ENCODE peak calls at places on chromosomes 16 and 17, in ten cellular contexts. V, O, B, J, K, S, I, F, A and Z are unnamed samples.

GRCh38 chr17:43701318-43701743 is 39.6 kb upstream of the MEOX1 start:
- DNase-seq in V (no peak), O (peak), B (no peak), J (no peak), K (no peak), S (no peak), I (no peak), F (peak), A (no peak), Z (no peak)

GRCh38 chr17:9436629-9437028 is 139.0 kb downstream of the STX8 start:
- DNase-seq in V (no peak), O (no peak), B (no peak), J (no peak), K (no peak), S (no peak), I (no peak), F (no peak), A (no peak), Z (no peak)

GRCh38 chr17:80414508-80414802 is 512 bp upstream of the ENDOV start:
- DNase-seq in V (no peak), O (no peak), B (no peak), J (no peak), K (peak), S (no peak), I (no peak), F (no peak), A (peak), Z (no peak)

GRCh38 chr17:82632461-82632860 is 15.8 kb downstream of the WDR45B start:
- DNase-seq in V (no peak), O (no peak), B (no peak), J (no peak), K (no peak), S (no peak), I (no peak), F (no peak), A (no peak), Z (no peak)

GRCh38 chr16:81165411-81166097 is 69.4 kb upstream of the GCSH start:
- DNase-seq in V (no peak), O (no peak), B (no peak), J (no peak), K (no peak), S (no peak), I (no peak), F (no peak), A (no peak), Z (no peak)

GRCh38 chr17:41618341-41619161 is 5.8 kb downstream of the KRT17 start:
- DNase-seq in V (no peak), O (no peak), B (no peak), J (no peak), K (no peak), S (no peak), I (no peak), F (no peak), A (no peak), Z (no peak)

GRCh38 chr16:75461575-75461974 is 2.9 kb downstream of the TMEM170A start:
- DNase-seq in V (no peak), O (no peak), B (no peak), J (no peak), K (no peak), S (no peak), I (no peak), F (no peak), A (peak), Z (no peak)

GRCh38 chr17:82960419-82961271 is 118.8 kb upstream of the METRNL start:
- DNase-seq in V (no peak), O (no peak), B (no peak), J (no peak), K (no peak), S (no peak), I (no peak), F (no peak), A (no peak), Z (no peak)

GRCh38 chr17:30920683-30921543 is 832 bp upstream of the ADAP2 start:
- DNase-seq in V (no peak), O (no peak), B (no peak), J (no peak), K (no peak), S (no peak), I (no peak), F (no peak), A (no peak), Z (no peak)

GRCh38 chr16:27973678-27974077 is 89.8 kb downstream of the GSG1L start:
- DNase-seq in V (no peak), O (no peak), B (no peak), J (no peak), K (no peak), S (no peak), I (no peak), F (no peak), A (no peak), Z (no peak)

GRCh38 chr17:50280068-50280467 is 5.8 kb downstream of the TMEM92 start:
- DNase-seq in V (no peak), O (no peak), B (no peak), J (no peak), K (no peak), S (no peak), I (no peak), F (no peak), A (peak), Z (no peak)

GRCh38 chr16:48997081-48997615 is 284.5 kb downstream of the CBLN1 start:
- DNase-seq in V (no peak), O (no peak), B (no peak), J (no peak), K (no peak), S (no peak), I (no peak), F (no peak), A (no peak), Z (no peak)

GRCh38 chr16:734208-734980 is 6.4 kb downstream of the CIAO3 start:
- DNase-seq in V (no peak), O (no peak), B (no peak), J (no peak), K (no peak), S (no peak), I (no peak), F (no peak), A (no peak), Z (no peak)

GRCh38 chr16:10949424-10949970 is 5.1 kb downstream of the CLEC16A start:
- DNase-seq in V (no peak), O (peak), B (peak), J (peak), K (no peak), S (peak), I (no peak), F (no peak), A (no peak), Z (no peak)

GRCh38 chr16:3509470-3509928 is 8.7 kb downstream of the CLUAP1 start:
- DNase-seq in V (peak), O (peak), B (peak), J (peak), K (no peak), S (peak), I (peak), F (peak), A (peak), Z (no peak)

GRCh38 chr16:50842589-50842988 is 100.7 kb downstream of the CYLD start:
- DNase-seq in V (no peak), O (peak), B (no peak), J (no peak), K (no peak), S (no peak), I (no peak), F (no peak), A (no peak), Z (no peak)

GRCh38 chr16:4908854-4909401 is 28.0 kb downstream of the PPL start:
- DNase-seq in V (no peak), O (no peak), B (no peak), J (no peak), K (no peak), S (no peak), I (no peak), F (no peak), A (no peak), Z (no peak)

GRCh38 chr17:17448723-17449122 is 28.1 kb upstream of the MED9 start:
- DNase-seq in V (no peak), O (no peak), B (no peak), J (no peak), K (no peak), S (no peak), I (no peak), F (no peak), A (no peak), Z (no peak)

GRCh38 chr17:66301418-66301863 is 972 bp upstream of the PRKCA start:
- DNase-seq in V (no peak), O (no peak), B (no peak), J (no peak), K (no peak), S (no peak), I (no peak), F (no peak), A (no peak), Z (no peak)

GRCh38 chr17:48944519-48945260 is at the start of gene SNF8:
- DNase-seq in V (peak), O (peak), B (peak), J (peak), K (peak), S (peak), I (peak), F (peak), A (peak), Z (peak)

GRCh38 chr17:45123076-45123770 is 9.1 kb downstream of the PLCD3 start:
- DNase-seq in V (no peak), O (no peak), B (no peak), J (no peak), K (no peak), S (no peak), I (no peak), F (no peak), A (no peak), Z (no peak)

GRCh38 chr17:32283745-32284207 is 18.1 kb downstream of the RHBDL3 start:
- DNase-seq in V (no peak), O (no peak), B (no peak), J (no peak), K (no peak), S (no peak), I (no peak), F (no peak), A (no peak), Z (no peak)

GRCh38 chr17:67386965-67387551 is 10.0 kb downstream of the PITPNC1 start:
- DNase-seq in V (no peak), O (peak), B (peak), J (peak), K (peak), S (peak), I (no peak), F (no peak), A (peak), Z (no peak)

GRCh38 chr17:72516772-72517399 is 396.1 kb downstream of the SOX9 start:
- DNase-seq in V (no peak), O (no peak), B (no peak), J (no peak), K (no peak), S (no peak), I (no peak), F (no peak), A (no peak), Z (no peak)

GRCh38 chr17:72412650-72413076 is 291.8 kb downstream of the SOX9 start:
- DNase-seq in V (no peak), O (no peak), B (no peak), J (no peak), K (no peak), S (no peak), I (no peak), F (no peak), A (no peak), Z (no peak)

GRCh38 chr16:56872863-56873391 is 7.9 kb downstream of the SLC12A3 start:
- DNase-seq in V (no peak), O (no peak), B (no peak), J (no peak), K (no peak), S (no peak), I (no peak), F (no peak), A (no peak), Z (no peak)

GRCh38 chr17:47324224-47325020 is 667 bp downstream of the EFCAB13 start:
- DNase-seq in V (peak), O (peak), B (peak), J (peak), K (no peak), S (peak), I (no peak), F (peak), A (peak), Z (no peak)

GRCh38 chr16:55000595-55000994 is 69.9 kb downstream of the IRX5 start:
- DNase-seq in V (no peak), O (no peak), B (no peak), J (no peak), K (no peak), S (no peak), I (no peak), F (no peak), A (no peak), Z (no peak)

GRCh38 chr17:19346351-19347255 is 15.9 kb downstream of the B9D1 start:
- DNase-seq in V (no peak), O (no peak), B (no peak), J (no peak), K (no peak), S (no peak), I (no peak), F (no peak), A (no peak), Z (peak)

GRCh38 chr17:27635275-27635823 is 4.4 kb downstream of the LGALS9 start:
- DNase-seq in V (no peak), O (no peak), B (no peak), J (no peak), K (no peak), S (no peak), I (no peak), F (no peak), A (no peak), Z (no peak)

GRCh38 chr17:19301274-19301946 is 61.1 kb downstream of the B9D1 start:
- DNase-seq in V (no peak), O (no peak), B (no peak), J (no peak), K (no peak), S (no peak), I (no peak), F (no peak), A (no peak), Z (no peak)

GRCh38 chr17:45073414-45074070 is 12.4 kb downstream of the NMT1 start:
- DNase-seq in V (no peak), O (no peak), B (no peak), J (no peak), K (no peak), S (no peak), I (no peak), F (no peak), A (no peak), Z (no peak)

GRCh38 chr16:77660311-77660710 is 62.0 kb upstream of the NUDT7 start:
- DNase-seq in V (no peak), O (no peak), B (no peak), J (no peak), K (peak), S (no peak), I (no peak), F (no peak), A (peak), Z (no peak)

GRCh38 chr17:61007980-61008379 is 330.3 kb downstream of the BCAS3 start:
- DNase-seq in V (no peak), O (no peak), B (no peak), J (no peak), K (no peak), S (no peak), I (no peak), F (no peak), A (no peak), Z (no peak)

GRCh38 chr16:69234460-69234859 is 47.5 kb downstream of the SNTB2 start:
- DNase-seq in V (no peak), O (no peak), B (no peak), J (no peak), K (no peak), S (no peak), I (no peak), F (no peak), A (no peak), Z (no peak)

GRCh38 chr17:6019959-6020358 is 50.2 kb upstream of the WSCD1 start:
- DNase-seq in V (no peak), O (no peak), B (no peak), J (no peak), K (no peak), S (no peak), I (no peak), F (no peak), A (no peak), Z (no peak)

GRCh38 chr17:80799553-80800403 is 191.9 kb upstream of the CHMP6 start:
- DNase-seq in V (no peak), O (no peak), B (no peak), J (no peak), K (no peak), S (no peak), I (no peak), F (no peak), A (no peak), Z (no peak)

GRCh38 chr16:67333315-67333714 is 6.7 kb downstream of the LRRC36 start:
- DNase-seq in V (no peak), O (no peak), B (no peak), J (no peak), K (no peak), S (no peak), I (no peak), F (no peak), A (no peak), Z (no peak)

GRCh38 chr17:59487161-59487873 is 78.1 kb upstream of the DHX40 start:
- DNase-seq in V (no peak), O (no peak), B (no peak), J (no peak), K (no peak), S (no peak), I (no peak), F (no peak), A (no peak), Z (no peak)

GRCh38 chr17:47317119-47317518 is 6.6 kb upstream of the EFCAB13 start:
- DNase-seq in V (no peak), O (no peak), B (no peak), J (no peak), K (no peak), S (no peak), I (no peak), F (no peak), A (no peak), Z (no peak)